ENCODE peak calls at places on chromosomes 11 and 22, in ten cellular contexts. V, R, B, H, C, W, O, J, D and X are unnamed samples.

GRCh38 chr22:22424956-22425355 is 83.6 kb downstream of the ZNF280B start:
- DNase-seq in O (no peak), C (no peak), R (no peak), J (no peak), D (no peak), W (no peak), H (no peak), B (no peak), V (no peak), X (no peak)

GRCh38 chr11:112752563-112752962 is 208.7 kb upstream of the NCAM1 start:
- DNase-seq in B (no peak), H (no peak), D (no peak), J (no peak), V (no peak), W (no peak), O (no peak), R (no peak), C (no peak), X (no peak)

GRCh38 chr22:35552186-35552842 is 11.7 kb downstream of the RASD2 start:
- DNase-seq in O (no peak), B (no peak), V (no peak), R (peak), H (no peak), D (no peak), J (no peak), W (peak), C (peak), X (peak)

GRCh38 chr11:114128399-114128798 is 68.9 kb downstream of the ZBTB16 start:
- DNase-seq in J (no peak), W (no peak), D (no peak), B (no peak), H (no peak), C (no peak), O (no peak), R (no peak), V (no peak), X (no peak)

GRCh38 chr11:32821517-32821916 is 8.2 kb upstream of the PRRG4 start:
- DNase-seq in W (no peak), D (no peak), R (no peak), O (no peak), J (no peak), C (no peak), H (no peak), V (no peak), B (no peak), X (no peak)

GRCh38 chr22:44147821-44148574 is 32.7 kb upstream of the PARVG start:
- DNase-seq in H (no peak), J (no peak), V (no peak), C (peak), W (peak), R (peak), B (no peak), O (no peak), D (no peak), X (no peak)

GRCh38 chr22:36546932-36547331 is 18.0 kb upstream of the EIF3D start:
- DNase-seq in B (no peak), W (no peak), D (no peak), R (peak), C (peak), H (no peak), J (no peak), V (no peak), O (no peak), X (peak)

GRCh38 chr11:46972821-46973220 is 36.3 kb downstream of the CSTPP1 start:
- DNase-seq in H (no peak), O (no peak), J (no peak), W (no peak), R (no peak), D (no peak), V (no peak), C (no peak), B (no peak), X (no peak)

DNA sequence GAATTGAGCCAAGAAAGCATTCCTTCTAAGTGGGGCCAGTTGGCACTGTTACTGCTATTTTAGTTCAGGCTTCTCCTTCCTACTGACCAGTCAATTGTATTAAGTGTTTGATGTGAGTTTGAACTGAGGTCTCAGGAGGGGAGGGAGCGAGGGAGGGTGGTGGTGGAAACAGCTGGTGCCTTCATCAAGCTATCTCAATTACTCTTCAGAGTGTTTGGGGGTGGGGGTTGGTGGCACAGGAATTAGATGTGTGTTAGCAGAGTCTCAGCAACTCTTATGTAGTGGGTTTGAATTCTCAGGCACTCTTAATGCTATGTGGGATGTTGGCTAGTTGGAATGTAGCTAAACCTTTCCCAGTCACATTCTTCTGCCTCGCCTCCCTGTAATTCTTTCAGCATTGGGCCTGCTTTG is 14.5 kb downstream of the CTNND1 start:
- DNase-seq in C (peak), R (peak), W (peak), O (no peak), D (no peak), B (no peak), V (no peak), H (no peak), J (no peak), X (peak)
- H3K4me3 ChIP-seq in C (no peak), R (no peak), W (peak), O (peak), D (peak), B (no peak), V (no peak), H (no peak), J (no peak), X (peak)

GRCh38 chr11:105667441-105667840 is 57.6 kb downstream of the GRIA4 start:
- DNase-seq in O (no peak), B (no peak), W (no peak), J (no peak), D (no peak), C (no peak), R (no peak), V (no peak), H (no peak), X (no peak)

GRCh38 chr11:105670811-105671210 is 60.9 kb downstream of the GRIA4 start:
- DNase-seq in C (peak), R (no peak), D (no peak), V (no peak), H (no peak), O (no peak), W (no peak), B (no peak), J (no peak), X (no peak)

DNA sequence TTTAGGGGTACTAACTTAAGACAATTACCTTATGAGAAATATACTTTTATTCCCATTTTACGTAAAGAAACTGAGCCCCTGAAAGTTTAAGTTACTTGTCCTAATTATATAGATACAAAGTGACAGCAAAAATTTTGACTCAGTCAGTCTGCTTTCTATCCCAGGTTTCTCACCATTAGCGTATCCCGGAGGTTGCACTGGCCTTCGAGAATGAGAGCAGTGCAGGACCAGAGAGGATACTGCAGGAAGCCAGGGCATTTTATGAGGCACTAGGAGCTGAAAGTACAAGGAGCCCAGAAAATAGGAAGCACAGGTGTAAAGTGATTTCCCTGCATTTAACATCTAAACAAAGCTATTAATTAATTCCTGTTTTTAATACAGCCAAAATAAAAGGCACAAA is 55.4 kb downstream of the GRIA4 start:
- DNase-seq in D (no peak), C (no peak), O (no peak), B (no peak), V (no peak), R (no peak), W (no peak), J (no peak), H (no peak), X (no peak)
- H3K4me3 ChIP-seq in D (no peak), C (no peak), O (no peak), B (no peak), V (no peak), R (no peak), W (no peak), J (no peak), H (no peak), X (no peak)

GRCh38 chr22:31683181-31684105 is 21.4 kb upstream of the PISD start:
- DNase-seq in B (no peak), C (no peak), J (no peak), O (no peak), V (no peak), H (peak), W (no peak), D (no peak), R (no peak), X (no peak)

GRCh38 chr22:31678748-31679147 is 16.7 kb upstream of the PISD start:
- DNase-seq in B (no peak), R (no peak), V (no peak), C (no peak), O (no peak), D (no peak), H (no peak), W (no peak), J (no peak), X (no peak)

GRCh38 chr22:31681625-31682345 is 19.8 kb upstream of the PISD start:
- DNase-seq in W (no peak), V (no peak), D (no peak), O (no peak), J (no peak), C (peak), B (no peak), R (peak), H (peak), X (peak)

GRCh38 chr22:31682751-31683150 is 20.7 kb upstream of the PISD start:
- DNase-seq in V (no peak), J (no peak), C (no peak), D (no peak), H (peak), R (no peak), B (no peak), W (no peak), O (no peak), X (no peak)

GRCh38 chr22:31680764-31681624 is 19.0 kb upstream of the PISD start:
- DNase-seq in O (no peak), J (no peak), H (peak), C (peak), D (no peak), V (no peak), W (no peak), R (peak), B (no peak), X (peak)
- H3K4me3 ChIP-seq in O (no peak), J (no peak), H (no peak), C (no peak), D (no peak), V (no peak), W (no peak), R (no peak), B (no peak), X (no peak)

DNA sequence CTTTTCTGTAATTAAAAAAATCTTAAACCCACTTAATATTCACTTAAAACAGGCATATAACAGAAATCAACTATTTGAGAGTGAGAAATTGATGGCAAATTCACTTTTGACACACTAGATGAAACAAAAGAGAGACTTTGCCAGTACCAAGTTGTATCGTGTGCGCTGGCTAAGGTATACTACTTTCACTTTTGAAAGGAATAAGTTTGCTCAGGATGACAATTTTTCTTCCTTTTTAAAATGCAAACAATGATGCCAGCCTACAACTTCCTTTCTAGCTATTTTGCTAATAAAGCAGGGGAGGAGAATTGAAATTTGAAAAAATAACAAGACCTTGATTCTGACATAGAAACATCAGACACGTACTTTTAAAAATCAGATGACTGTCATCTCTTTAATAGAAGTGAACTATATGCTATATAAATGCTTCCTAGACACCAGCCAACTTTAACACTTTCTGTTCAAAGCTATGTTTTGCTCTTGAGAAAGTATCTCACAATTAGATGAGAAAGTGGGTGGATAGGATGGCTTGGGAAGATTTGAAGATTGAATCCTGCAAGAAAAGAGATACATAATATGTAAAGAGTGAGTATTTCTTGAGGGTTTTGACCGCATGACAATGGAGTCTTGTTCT is 41.6 kb upstream of the BLID start:
- DNase-seq in J (no peak), D (no peak), R (no peak), H (no peak), W (no peak), O (no peak), C (peak), B (no peak), V (no peak), X (no peak)
- H3K4me3 ChIP-seq in J (peak), D (peak), R (peak), H (peak), W (no peak), O (peak), C (no peak), B (no peak), V (peak), X (peak)

GRCh38 chr11:14360976-14361375 is 2.0 kb upstream of the RRAS2 start:
- DNase-seq in J (no peak), B (no peak), H (no peak), D (no peak), O (no peak), R (no peak), C (no peak), W (no peak), V (no peak), X (no peak)

GRCh38 chr11:14357843-14358728 is 897 bp downstream of the RRAS2 start:
- DNase-seq in B (no peak), O (peak), W (peak), H (peak), J (peak), V (peak), D (peak), C (peak), R (peak), X (peak)

GRCh38 chr11:14358729-14359439 is at the start of gene RRAS2:
- DNase-seq in J (peak), W (peak), C (peak), V (peak), D (peak), O (peak), H (peak), B (peak), R (peak), X (peak)

GRCh38 chr11:14361951-14362350 is 3.0 kb upstream of the RRAS2 start:
- DNase-seq in V (no peak), W (no peak), R (no peak), D (no peak), B (no peak), J (no peak), O (no peak), H (no peak), C (peak), X (peak)

GRCh38 chr11:14359573-14360031 is 619 bp upstream of the RRAS2 start:
- DNase-seq in V (no peak), J (no peak), R (no peak), W (no peak), B (no peak), D (no peak), C (no peak), O (no peak), H (no peak), X (no peak)
- H3K4me3 ChIP-seq in V (peak), J (no peak), R (peak), W (peak), B (no peak), D (peak), C (peak), O (no peak), H (no peak), X (peak)

GRCh38 chr11:125071408-125071807 is 8.3 kb downstream of the SLC37A2 start:
- DNase-seq in H (no peak), V (no peak), C (no peak), D (no peak), B (no peak), W (no peak), J (no peak), O (no peak), R (no peak), X (no peak)

GRCh38 chr11:125073616-125074483 is 10.7 kb downstream of the SLC37A2 start:
- DNase-seq in B (no peak), R (no peak), C (no peak), J (no peak), V (no peak), D (no peak), W (no peak), O (peak), H (no peak), X (no peak)

GRCh38 chr11:125072961-125073590 is 10.0 kb downstream of the SLC37A2 start:
- DNase-seq in B (no peak), C (no peak), W (no peak), R (no peak), J (no peak), O (peak), D (no peak), H (no peak), V (no peak), X (no peak)

GRCh38 chr11:125071831-125072209 is 8.7 kb downstream of the SLC37A2 start:
- DNase-seq in H (no peak), W (no peak), B (no peak), V (no peak), D (no peak), R (no peak), C (no peak), J (no peak), O (peak), X (no peak)

GRCh38 chr11:125072210-125072960 is 9.3 kb downstream of the SLC37A2 start:
- DNase-seq in C (no peak), V (no peak), O (peak), W (no peak), B (no peak), D (no peak), J (no peak), R (no peak), H (no peak), X (no peak)
- H3K4me3 ChIP-seq in C (no peak), V (no peak), O (no peak), W (no peak), B (no peak), D (no peak), J (no peak), R (no peak), H (no peak), X (no peak)

GRCh38 chr22:50528682-50529415 is 963 bp downstream of the TYMP start:
- DNase-seq in O (no peak), C (no peak), H (peak), W (no peak), V (no peak), D (no peak), J (no peak), B (no peak), R (no peak), X (no peak)
- H3K4me3 ChIP-seq in O (peak), C (peak), H (no peak), W (no peak), V (peak), D (peak), J (no peak), B (peak), R (peak), X (peak)

DNA sequence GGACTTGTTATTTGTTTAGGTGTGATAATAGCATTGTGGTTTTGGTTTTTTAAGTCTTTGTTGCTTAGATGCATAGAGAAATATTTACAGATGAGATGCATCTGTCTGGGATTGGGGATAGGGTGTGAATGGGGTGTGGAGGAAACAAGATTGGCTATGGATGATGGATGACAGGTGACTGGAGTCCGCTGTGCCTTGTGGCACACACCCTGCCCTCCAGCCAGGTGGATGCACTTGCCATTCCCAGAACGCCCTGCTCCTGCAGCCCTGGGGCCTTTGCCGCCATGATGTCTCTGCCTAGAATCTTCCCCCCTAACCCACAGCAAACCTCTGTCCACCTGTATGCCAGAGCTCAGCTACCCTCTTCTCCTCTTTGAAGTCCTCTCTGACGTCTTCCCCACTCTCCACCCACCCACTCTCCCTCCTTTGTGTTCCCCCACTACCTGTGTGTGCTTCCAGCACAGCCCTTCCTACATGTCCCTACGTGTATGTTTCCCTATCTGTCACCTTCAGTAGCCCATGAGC is 54.7 kb downstream of the WNT11 start:
- DNase-seq in O (no peak), H (peak), B (no peak), J (no peak), C (no peak), D (no peak), V (no peak), R (no peak), W (no peak), X (no peak)
- H3K4me3 ChIP-seq in O (no peak), H (no peak), B (no peak), J (no peak), C (no peak), D (no peak), V (peak), R (no peak), W (no peak), X (peak)

DNA sequence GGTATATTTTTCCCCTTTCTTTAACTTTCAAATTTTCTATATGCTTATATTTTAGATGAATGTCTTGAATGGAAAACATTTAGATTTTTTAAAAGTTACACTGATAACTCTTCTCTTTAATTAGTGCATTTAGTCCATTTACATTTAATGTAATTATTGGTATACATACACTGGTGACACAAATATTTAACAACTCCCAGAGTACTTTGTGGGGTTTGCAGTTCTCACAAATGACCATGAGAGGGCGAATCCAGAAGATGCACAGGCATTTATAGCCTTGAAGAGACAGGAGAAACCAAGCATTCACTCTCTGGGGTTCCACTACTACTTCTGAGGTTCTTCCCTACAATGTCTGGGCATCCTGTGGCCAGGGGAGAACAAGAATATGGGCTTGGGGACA is 125.1 kb downstream of the TIMP3 start:
- DNase-seq in R (peak), J (no peak), D (no peak), B (no peak), V (no peak), O (no peak), C (peak), H (no peak), W (peak), X (peak)
- H3K4me3 ChIP-seq in R (no peak), J (no peak), D (no peak), B (no peak), V (no peak), O (no peak), C (no peak), H (no peak), W (no peak), X (no peak)